ENCODE peak calls at places on chromosomes 13 and 19, in five cellular contexts. C, R, W, N and P are unnamed samples.

GRCh38 chr19:56823956-56824355 is 16.6 kb downstream of the PEG3 start:
- DNase-seq in C (no peak), R (no peak), W (no peak), N (no peak), P (no peak)

GRCh38 chr13:49253310-49253709 is 5.6 kb downstream of the CDADC1 start:
- DNase-seq in C (no peak), R (no peak), W (no peak), N (no peak), P (no peak)

GRCh38 chr13:31686660-31687430 is 52.5 kb upstream of the RXFP2 start:
- DNase-seq in C (no peak), R (no peak), W (no peak), N (no peak), P (no peak)

GRCh38 chr13:99892189-99892588 is 79.4 kb downstream of the ZIC5 start:
- DNase-seq in C (no peak), R (peak; percentile 82), W (no peak), N (no peak), P (no peak)

GRCh38 chr19:5340637-5341447 is at the start of gene PTPRS:
- DNase-seq in C (peak; percentile 58), R (peak; percentile 96), W (peak; percentile 77), N (peak; percentile 24), P (peak; percentile 81)

GRCh38 chr13:51887441-51887840 is 25.7 kb downstream of the CCDC70 start:
- DNase-seq in C (no peak), R (no peak), W (no peak), N (no peak), P (no peak)

GRCh38 chr13:23427342-23428182 is 5.9 kb downstream of the SACS start:
- DNase-seq in C (peak; percentile 70), R (no peak), W (peak; percentile 13), N (peak; percentile 73), P (no peak)

GRCh38 chr13:87398047-87398446 is 273.1 kb upstream of the SLITRK5 start:
- DNase-seq in C (no peak), R (no peak), W (no peak), N (no peak), P (no peak)

GRCh38 chr13:93169980-93170379 is 56.6 kb upstream of the GPC6 start:
- DNase-seq in C (no peak), R (no peak), W (no peak), N (peak; percentile 61), P (no peak)

GRCh38 chr13:19791953-19792537 is 9.3 kb upstream of the PSPC1 start:
- DNase-seq in C (no peak), R (peak; percentile 21), W (no peak), N (no peak), P (no peak)

GRCh38 chr19:7888145-7888825 is at the start of gene LRRC8E:
- DNase-seq in C (peak; percentile 46), R (peak; percentile 83), W (no peak), N (no peak), P (no peak)

GRCh38 chr13:26837102-26837501 is 76.5 kb upstream of the GPR12 start:
- DNase-seq in C (no peak), R (no peak), W (no peak), N (no peak), P (peak; percentile 13)

GRCh38 chr13:46386996-46387851 is at the start of gene RUBCNL:
- DNase-seq in C (no peak), R (peak; percentile 84), W (no peak), N (no peak), P (no peak)

GRCh38 chr13:114334305-114335053 is 20.2 kb downstream of the CHAMP1 start:
- DNase-seq in C (no peak), R (no peak), W (no peak), N (no peak), P (no peak)

GRCh38 chr13:103663996-103664395 is 597.8 kb upstream of the SLC10A2 start:
- DNase-seq in C (no peak), R (no peak), W (no peak), N (no peak), P (no peak)

GRCh38 chr19:44848036-44848804 is 2.1 kb downstream of the NECTIN2 start:
- DNase-seq in C (peak; percentile 21), R (peak; percentile 67), W (peak; percentile 48), N (no peak), P (peak; percentile 68)

GRCh38 chr19:32397736-32398135 is 7.8 kb upstream of the DPY19L3 start:
- DNase-seq in C (no peak), R (no peak), W (no peak), N (peak; percentile 57), P (no peak)

GRCh38 chr13:99218545-99218944 is 17.9 kb downstream of the UBAC2 start:
- DNase-seq in C (no peak), R (peak; percentile 21), W (peak; percentile 81), N (no peak), P (peak; percentile 58)

GRCh38 chr13:56338421-56338820 is 802.3 kb upstream of the PRR20A start:
- DNase-seq in C (no peak), R (no peak), W (no peak), N (no peak), P (no peak)

GRCh38 chr19:6423499-6424189 is 967 bp downstream of the KHSRP start:
- DNase-seq in C (no peak), R (peak; percentile 75), W (no peak), N (no peak), P (peak; percentile 61)

GRCh38 chr13:89708013-89708412 is 1639.5 kb upstream of the MIR17HG start:
- DNase-seq in C (no peak), R (no peak), W (no peak), N (no peak), P (no peak)

GRCh38 chr19:51448745-51449093 is 9.5 kb downstream of the SIGLEC8 start:
- DNase-seq in C (no peak), R (no peak), W (no peak), N (no peak), P (no peak)

GRCh38 chr19:51450730-51451307 is 7.4 kb downstream of the SIGLEC8 start:
- DNase-seq in C (no peak), R (no peak), W (no peak), N (no peak), P (no peak)

DNA sequence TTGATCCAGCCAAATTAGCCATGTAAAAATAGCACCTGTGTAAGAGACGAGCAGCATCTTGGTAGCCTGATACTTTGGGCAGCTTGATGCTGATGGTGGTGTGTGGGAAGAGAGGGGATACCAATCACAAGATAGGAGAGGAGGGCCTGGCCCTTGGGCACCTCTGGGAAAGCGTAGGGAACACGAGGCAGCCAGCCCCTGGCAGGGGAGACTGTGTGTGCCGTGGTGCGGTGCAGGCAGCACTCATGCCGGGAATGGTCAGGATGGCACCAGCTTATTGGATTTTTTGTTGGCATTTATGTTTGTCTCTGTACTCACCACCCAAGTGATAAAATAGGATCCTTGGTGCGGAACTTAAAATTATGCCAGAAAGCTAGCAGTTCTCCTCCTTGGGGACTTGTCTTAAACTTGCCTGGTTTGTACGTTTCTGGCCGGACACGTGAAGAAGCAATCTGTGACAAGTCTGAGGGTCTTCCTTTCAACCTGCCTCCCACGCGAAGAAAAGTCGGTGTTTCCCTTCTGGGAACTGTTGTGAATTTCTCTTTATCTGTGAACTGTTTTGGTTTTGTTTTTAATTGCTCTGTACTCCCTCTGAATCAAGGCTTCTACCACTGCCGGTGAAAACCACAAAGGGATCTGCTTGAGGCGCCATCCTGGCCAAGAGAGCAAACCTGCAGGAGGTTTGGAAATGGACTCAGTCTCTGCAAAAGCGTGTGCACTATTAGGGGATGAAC is 10.1 kb downstream of the SIGLEC8 start:
- DNase-seq in C (no peak), R (no peak), W (no peak), N (no peak), P (no peak)
- H3K4me3 ChIP-seq in C (no peak overlapping the region), R (no peak overlapping the region), W (no peak overlapping the region), N (no peak overlapping the region), P (no peak overlapping the region)

GRCh38 chr19:40594657-40595077 is 6.5 kb upstream of the LTBP4 start:
- DNase-seq in C (no peak), R (no peak), W (no peak), N (no peak), P (no peak)
- H3K4me3 ChIP-seq in C (no peak overlapping the region), R (no peak overlapping the region), W (no peak overlapping the region), N (no peak overlapping the region), P (no peak overlapping the region)

DNA sequence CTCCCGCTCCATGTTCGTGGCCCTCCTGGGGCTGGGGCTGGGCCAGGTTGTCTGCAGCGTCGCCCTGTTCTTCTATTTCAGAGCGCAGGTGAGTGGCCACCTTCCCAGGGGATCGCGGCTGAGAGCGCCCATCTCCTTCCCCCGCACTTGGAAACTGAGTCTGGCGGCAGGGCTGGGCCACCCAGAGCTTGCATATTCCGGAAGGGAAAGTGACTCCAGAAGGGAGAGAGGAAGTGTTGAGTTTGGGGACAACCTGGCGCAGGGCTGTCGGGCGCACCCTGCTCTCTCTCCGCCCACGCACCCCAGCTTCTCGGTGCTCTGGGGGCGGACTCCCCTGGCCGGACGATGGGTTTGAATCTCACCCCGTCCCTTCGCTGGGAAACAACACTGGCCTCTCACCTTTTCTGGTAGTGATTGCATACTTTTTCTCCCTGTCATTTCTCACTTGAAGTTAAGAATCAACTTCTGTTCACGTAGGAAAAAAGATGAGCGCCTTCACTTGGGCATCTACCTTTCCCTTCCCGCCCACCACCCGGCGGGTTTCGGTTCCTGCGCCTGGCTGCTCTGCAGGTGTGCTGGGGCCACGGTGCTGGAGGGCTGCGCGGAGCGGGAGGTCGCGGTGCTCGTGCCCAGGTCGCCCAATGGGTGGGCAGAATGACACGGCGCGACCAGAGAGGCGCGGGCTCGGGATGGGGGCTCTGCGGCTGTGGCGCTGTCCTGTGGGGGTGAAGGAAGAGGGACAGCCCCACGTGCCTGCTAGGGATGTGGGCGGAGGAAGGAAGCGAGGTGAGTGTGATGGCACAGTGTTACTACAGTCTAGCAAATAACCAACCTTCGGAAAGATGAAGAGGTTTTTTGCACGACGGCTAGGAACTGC is 721 bp downstream of the TNFSF11 start:
- DNase-seq in C (no peak), R (peak; percentile 18), W (no peak), N (no peak), P (no peak)
- H3K4me3 ChIP-seq in C (peak overlapping the region; percentile 18), R (peak overlapping the region; percentile 62), W (peak overlapping the region; percentile 32), N (peak overlapping the region; percentile 7), P (peak overlapping the region; percentile 39)

DNA sequence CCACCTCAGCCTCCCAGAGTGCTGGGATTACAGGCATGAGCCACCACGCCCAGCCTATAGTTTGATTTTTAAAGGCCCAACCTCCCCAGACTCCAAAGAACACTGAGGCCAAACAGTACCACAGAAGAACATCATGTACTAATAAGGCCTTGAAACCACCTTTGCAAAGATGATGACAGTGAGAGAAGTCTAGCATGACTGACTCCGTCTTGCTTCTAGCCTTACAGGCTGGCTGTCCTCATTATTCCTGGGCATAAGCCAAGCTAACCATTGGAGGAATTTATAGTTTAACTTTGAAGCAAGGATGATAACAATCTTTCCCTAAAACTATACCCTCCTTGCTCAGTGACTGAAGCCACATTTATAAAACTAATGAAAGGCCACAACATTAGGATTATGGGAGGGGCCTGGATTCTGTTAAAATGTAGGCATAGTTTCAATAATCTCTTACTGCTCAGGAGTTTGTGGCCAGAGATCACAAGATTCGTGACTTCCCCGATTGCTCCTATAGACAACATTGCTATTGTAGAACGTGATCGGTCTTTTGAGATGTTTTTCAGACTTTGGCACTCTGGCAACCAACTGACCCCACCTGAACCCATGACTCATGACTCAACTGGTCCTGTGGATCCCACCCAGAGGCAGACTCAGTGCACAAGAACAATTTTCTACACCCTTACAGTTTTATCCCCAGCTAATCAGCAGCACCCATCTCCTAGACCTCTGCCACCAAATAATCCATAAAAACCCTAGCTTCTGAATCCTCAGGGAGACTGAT is 17.6 kb downstream of the GPR42 start:
- DNase-seq in C (peak; percentile 65), R (no peak), W (no peak), N (no peak), P (no peak)
- H3K4me3 ChIP-seq in C (no peak overlapping the region), R (no peak overlapping the region), W (no peak overlapping the region), N (no peak overlapping the region), P (no peak overlapping the region)

GRCh38 chr13:112712451-112712881 is 22.6 kb downstream of the ATP11A start:
- DNase-seq in C (no peak), R (no peak), W (no peak), N (no peak), P (no peak)
- H3K4me3 ChIP-seq in C (no peak overlapping the region), R (no peak overlapping the region), W (peak overlapping the region; percentile 39), N (no peak overlapping the region), P (no peak overlapping the region)